ENCODE peak calls at places on chromosomes 3 and 15, in four cellular contexts. I is IMR-90, J is GM23338, N is neural progenitor cell. X is an unnamed sample.
A peak's percentile ranks its signal among the peaks of the same experiment; 100 is the strongest.

GRCh38 chr3:171160326-171160725 is 133.8 kb upstream of the SLC2A2 start:
- DNase-seq in I (no peak), J (no peak), N (no peak), X (no peak)

GRCh38 chr3:178434206-178434805 is 101.9 kb upstream of the KCNMB2 start:
- DNase-seq in I (no peak), J (peak; percentile 43), N (no peak), X (no peak)

GRCh38 chr15:97459771-97460170 is 500.7 kb upstream of the ARRDC4 start:
- DNase-seq in I (no peak), J (no peak), N (peak; percentile 4), X (no peak)

GRCh38 chr3:14577897-14578296 is 37.8 kb upstream of the GRIP2 start:
- DNase-seq in I (no peak), J (no peak), N (no peak), X (no peak)

GRCh38 chr15:60718661-60719069 is 239.7 kb upstream of the ICE2 start:
- DNase-seq in I (no peak), J (no peak), N (no peak), X (no peak)

GRCh38 chr3:25338158-25338725 is 89.8 kb upstream of the RARB start:
- DNase-seq in I (no peak), J (no peak), N (peak; percentile 15), X (no peak)

GRCh38 chr3:133991209-133991608 is 38.5 kb downstream of the SLCO2A1 start:
- DNase-seq in I (no peak), J (no peak), N (no peak), X (no peak)

GRCh38 chr15:33148129-33148850 is 46.2 kb downstream of the FMN1 start:
- DNase-seq in I (no peak), J (no peak), N (no peak), X (no peak)

GRCh38 chr3:53229606-53230005 is 26.2 kb downstream of the TKT start:
- DNase-seq in I (no peak), J (no peak), N (no peak), X (no peak)

GRCh38 chr15:31016446-31016915 is 25.1 kb upstream of the MTMR10 start:
- DNase-seq in I (peak; percentile 83), J (no peak), N (no peak), X (no peak)

GRCh38 chr3:115704661-115705338 is 81.5 kb downstream of the GAP43 start:
- DNase-seq in I (peak; percentile 75), J (no peak), N (no peak), X (no peak)

GRCh38 chr15:69357773-69358765 is 56.1 kb upstream of the KIF23 start:
- DNase-seq in I (peak; percentile 47), J (peak; percentile 64), N (peak; percentile 50), X (peak; percentile 33)

DNA sequence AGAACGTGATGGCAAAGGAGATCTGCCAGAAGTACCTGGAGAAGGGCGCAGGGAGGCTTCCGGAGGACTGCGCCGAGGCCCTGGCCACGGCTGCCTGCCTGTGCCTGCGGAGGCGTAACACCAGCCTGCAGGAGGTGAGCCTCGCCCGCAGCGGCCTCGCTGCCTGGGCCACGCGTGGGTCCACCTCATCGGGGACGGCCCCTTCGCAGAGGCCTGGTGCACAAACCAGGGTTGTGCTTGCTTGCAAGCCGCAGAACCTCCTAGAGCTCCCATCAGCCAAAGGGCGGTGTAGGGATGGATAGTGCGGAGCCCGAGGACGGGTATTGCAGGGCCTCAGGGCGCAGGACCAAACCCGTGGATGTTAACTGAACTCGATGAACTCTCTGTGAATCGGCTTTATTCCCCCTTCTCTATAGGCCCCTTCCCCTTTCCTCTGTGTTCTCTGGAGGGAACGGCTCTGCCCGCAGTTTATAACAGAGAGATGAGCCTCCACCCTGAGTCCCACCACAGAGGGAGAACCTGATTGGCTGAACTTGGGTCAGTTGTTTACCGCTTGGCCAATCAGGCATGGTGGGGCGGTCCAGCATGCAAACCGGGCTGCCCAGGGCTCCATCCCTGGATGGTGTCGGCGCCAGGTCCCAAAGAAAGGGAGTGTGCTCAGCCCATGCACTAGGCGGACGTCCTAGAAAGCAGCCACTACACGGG is 13.6 kb upstream of the TATDN2 start:
- DNase-seq in I (no peak), J (peak; percentile 73), N (peak; percentile 33), X (no peak)
- H2AFZ ChIP-seq in I (no peak overlapping the region), J (no peak overlapping the region), N (peak overlapping the region; percentile 70), X (no peak overlapping the region)

DNA sequence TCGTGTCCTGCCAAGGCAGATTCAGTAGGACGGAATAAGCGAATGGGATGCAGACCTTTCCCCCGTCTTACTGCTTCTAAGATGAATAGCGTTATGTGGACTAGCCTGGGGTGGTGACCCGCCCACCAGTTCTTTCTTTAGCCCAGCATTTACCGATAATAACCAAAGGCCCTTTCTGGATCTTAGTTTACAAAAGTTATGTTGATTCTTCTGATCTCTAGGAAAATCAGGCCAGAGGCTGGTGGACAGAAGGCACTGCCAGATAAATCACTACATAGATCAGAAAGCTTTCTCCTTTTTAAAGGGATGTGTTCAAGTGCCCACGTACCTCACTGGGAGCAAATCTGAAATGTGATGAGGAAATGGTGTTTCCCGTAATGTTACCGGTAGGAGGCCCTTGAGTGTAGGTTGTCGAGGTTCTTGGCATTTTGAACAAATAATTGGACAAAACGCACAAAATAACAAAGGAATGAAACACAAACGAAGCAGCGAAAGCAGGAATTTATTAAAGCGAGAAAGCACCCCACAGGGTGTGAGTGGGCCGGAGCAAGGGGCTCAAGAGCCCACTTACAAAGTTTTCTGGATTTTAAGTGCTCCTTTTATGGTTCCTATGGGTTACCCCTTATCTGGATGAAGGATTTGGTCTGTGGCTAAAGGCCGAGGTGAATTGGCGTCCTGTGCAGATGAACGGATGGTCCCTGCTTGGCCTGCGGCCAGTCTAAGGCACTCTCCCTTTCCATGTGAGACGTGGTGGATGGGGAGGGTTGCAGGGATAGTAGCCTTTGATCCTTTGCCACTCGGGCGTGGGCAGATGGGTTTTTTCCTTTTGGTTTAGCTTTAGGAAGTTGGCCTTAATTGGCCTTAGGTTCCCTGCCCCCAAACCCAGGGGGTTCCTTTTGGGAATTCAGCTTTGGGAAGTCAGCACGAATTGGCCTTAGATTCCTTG is 977 bp downstream of the SNX1 start:
- DNase-seq in I (peak; percentile 43), J (peak; percentile 40), N (peak; percentile 42), X (peak; percentile 31)
- TF ChIP-seq CTCF in I (peak; percentile 19), J (peak; percentile 40), N (peak; percentile 26), X (no peak)

DNA sequence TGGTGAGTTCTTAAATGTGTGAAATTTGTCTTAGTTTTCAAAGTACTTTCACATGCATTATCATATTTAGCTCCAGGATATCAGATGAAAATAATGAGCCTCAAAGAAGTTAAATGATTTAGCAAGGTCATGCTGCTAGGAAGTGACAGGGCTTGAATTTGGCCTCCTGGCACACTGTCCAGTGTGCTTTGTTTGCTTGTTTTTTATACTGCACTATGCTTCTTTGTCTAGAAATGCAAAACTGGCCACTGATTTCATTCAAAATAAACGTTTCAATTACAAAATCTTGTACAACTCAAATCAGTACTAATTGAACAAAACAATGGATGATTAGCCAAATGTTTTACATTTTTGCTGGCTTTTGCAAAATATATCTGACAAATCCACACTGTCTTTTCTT is 583.3 kb upstream of the CBLB start:
- DNase-seq in I (no peak), J (no peak), N (no peak), X (no peak)
- H2AFZ ChIP-seq in I (no peak overlapping the region), J (no peak overlapping the region), N (no peak overlapping the region), X (no peak overlapping the region)

GRCh38 chr3:172666181-172666872 is 44.5 kb downstream of the NCEH1 start:
- DNase-seq in I (no peak), J (peak; percentile 10), N (no peak), X (no peak)
- TF ChIP-seq CTCF in I (peak; percentile 31), J (peak; percentile 22), N (no peak), X (no peak)